ENCODE peak calls at places on chromosomes 16 and 17, in seven cellular contexts. X is endothelial cell of umbilical vein, M is heart left ventricle, U is tibial nerve, J is prostate gland, L is sigmoid colon, I is IMR-90. Q is an unnamed sample. For H3K9me3, the result is how much of the 10 kb centered on the place peaks cover.

GRCh38 chr16:2968738-2969544 is at the start of gene PAQR4:
- DNase-seq in I (peak), U (peak), X (peak), L (peak), M (peak), J (peak), Q (peak)

GRCh38 chr17:20173091-20173490 is 163.9 kb downstream of the SPECC1 start:
- DNase-seq in L (no peak), J (no peak), U (no peak), X (no peak), I (no peak), M (no peak), Q (no peak)

GRCh38 chr16:76653390-76654026 is 376.3 kb downstream of the CNTNAP4 start:
- DNase-seq in U (no peak), X (peak), I (peak), J (no peak), L (no peak), M (no peak), Q (no peak)

GRCh38 chr17:1147664-1148063 is 32.1 kb downstream of the ABR start:
- DNase-seq in U (no peak), M (no peak), L (no peak), X (peak), J (peak), I (peak), Q (no peak)

GRCh38 chr17:64938925-64939474 is 19.7 kb upstream of the LRRC37A3 start:
- DNase-seq in I (peak), M (peak), L (no peak), U (no peak), X (peak), J (no peak), Q (no peak)

GRCh38 chr16:82070656-82071369 is 35.8 kb downstream of the HSD17B2 start:
- DNase-seq in L (no peak), U (no peak), X (no peak), I (peak), M (no peak), J (no peak), Q (no peak)

GRCh38 chr16:3193221-3194212 is 5.5 kb downstream of the OR1F1 start:
- DNase-seq in I (no peak), X (no peak), M (no peak), J (no peak), L (no peak), U (no peak), Q (no peak)

GRCh38 chr17:43732961-43733360 is 25.6 kb downstream of the SOST start:
- DNase-seq in M (no peak), U (no peak), X (no peak), J (no peak), L (no peak), I (peak), Q (no peak)

GRCh38 chr17:64174686-64175456 is 44.9 kb upstream of the ERN1 start:
- DNase-seq in M (no peak), X (peak), J (no peak), I (peak), L (no peak), U (no peak), Q (no peak)

GRCh38 chr16:21339927-21340326 is 61.8 kb upstream of the CRYM start:
- DNase-seq in X (no peak), U (no peak), I (no peak), J (no peak), L (no peak), M (no peak), Q (no peak)

GRCh38 chr17:42518755-42519545 is 17.1 kb upstream of the NAGLU start:
- DNase-seq in L (peak), I (no peak), J (no peak), U (no peak), M (no peak), X (peak), Q (no peak)

GRCh38 chr17:79809530-79810137 is 12.8 kb upstream of the CBX8 start:
- DNase-seq in J (no peak), U (no peak), L (peak), I (no peak), M (no peak), X (no peak), Q (no peak)

GRCh38 chr16:49767414-49767813 is 88.5 kb downstream of the ZNF423 start:
- DNase-seq in I (no peak), X (no peak), U (no peak), M (no peak), J (no peak), L (no peak), Q (no peak)

GRCh38 chr17:1362964-1363363 is 37.1 kb downstream of the YWHAE start:
- DNase-seq in J (no peak), L (no peak), X (no peak), U (peak), I (no peak), M (no peak), Q (no peak)

GRCh38 chr16:57694556-57695377 is at the start of gene DRC7:
- DNase-seq in U (no peak), X (peak), I (peak), J (no peak), L (no peak), M (no peak), Q (no peak)

GRCh38 chr16:85629326-85629725 is 16.2 kb downstream of the GSE1 start:
- DNase-seq in M (no peak), I (no peak), X (no peak), J (no peak), U (no peak), L (no peak), Q (no peak)

GRCh38 chr17:76554131-76554530 is 14.3 kb downstream of the PRCD start:
- DNase-seq in X (no peak), L (no peak), U (no peak), I (no peak), M (no peak), J (no peak), Q (no peak)

GRCh38 chr16:69123894-69124293 is 8.5 kb downstream of the CHTF8 start:
- DNase-seq in L (no peak), J (no peak), M (no peak), I (peak), U (no peak), X (peak), Q (no peak)

GRCh38 chr16:84421938-84422220 is 53.5 kb downstream of the ATP2C2 start:
- DNase-seq in U (no peak), X (no peak), I (no peak), J (no peak), L (no peak), M (no peak), Q (no peak)

GRCh38 chr16:31807086-31807485 is 66.5 kb upstream of the ZNF267 start:
- DNase-seq in U (no peak), J (no peak), I (no peak), L (no peak), M (no peak), X (no peak), Q (no peak)

GRCh38 chr16:22007159-22007508 is 777 bp upstream of the MOSMO start:
- DNase-seq in J (no peak), M (no peak), L (no peak), X (no peak), I (no peak), U (no peak), Q (no peak)

GRCh38 chr17:36777118-36777517 is 160.2 kb upstream of the LHX1 start:
- DNase-seq in X (no peak), M (no peak), J (no peak), U (no peak), L (no peak), I (peak), Q (no peak)

GRCh38 chr17:78693346-78694083 is 88.6 kb downstream of the CYTH1 start:
- DNase-seq in J (no peak), M (no peak), X (no peak), U (no peak), L (no peak), I (no peak), Q (no peak)

GRCh38 chr16:4673387-4674046 is 19.8 kb upstream of the NUDT16L1 start:
- DNase-seq in J (no peak), U (no peak), L (no peak), I (no peak), X (no peak), M (peak), Q (no peak)
- TF ChIP-seq POLR2A in J (no peak), U (no peak), L (no peak), I (no peak), X (no peak), M (no peak), Q (no peak)

GRCh38 chr16:35745191-35745590 is 2285.8 kb downstream of the TP53TG3F start:
- DNase-seq in L (no peak), U (no peak), X (no peak), I (no peak), M (no peak), J (no peak), Q (no peak)

GRCh38 chr16:35745821-35746248 is 2286.4 kb downstream of the TP53TG3F start:
- DNase-seq in J (no peak), X (no peak), U (no peak), I (no peak), M (no peak), L (no peak), Q (no peak)

GRCh38 chr16:35747658-35748455 is 2288.4 kb downstream of the TP53TG3F start:
- DNase-seq in X (no peak), I (no peak), M (no peak), L (no peak), U (no peak), J (no peak), Q (no peak)

GRCh38 chr16:35746963-35747657 is 2287.7 kb downstream of the TP53TG3F start:
- DNase-seq in L (no peak), U (no peak), J (no peak), M (no peak), X (no peak), I (no peak), Q (no peak)

GRCh38 chr16:35746281-35746962 is 2287.0 kb downstream of the TP53TG3F start:
- DNase-seq in J (no peak), X (no peak), L (no peak), U (no peak), I (no peak), M (no peak), Q (no peak)
- H3K9me3 ChIP-seq in J (under half), X (under half), L (under half), U (under half), I (under half), M (under half), Q (half or more)

GRCh38 chr17:81922566-81923301 is 4.8 kb upstream of the SIRT7 start:
- DNase-seq in M (no peak), I (no peak), L (no peak), U (no peak), X (no peak), J (no peak), Q (no peak)
- TF ChIP-seq POLR2A in M (no peak), I (no peak), L (no peak), U (no peak), X (no peak), J (no peak), Q (no peak)

GRCh38 chr17:27082023-27082774 is 211.7 kb upstream of the WSB1 start:
- DNase-seq in X (no peak), I (no peak), M (no peak), L (no peak), J (no peak), U (no peak), Q (no peak)
- H3K9me3 ChIP-seq in X (under half), I (under half), M (under half), L (under half), J (under half), U (under half), Q (under half)

GRCh38 chr16:1539720-1540555 is 6.5 kb downstream of the TMEM204 start:
- DNase-seq in J (no peak), I (no peak), X (no peak), L (no peak), M (peak), U (no peak), Q (no peak)

GRCh38 chr16:1537138-1537577 is 3.7 kb downstream of the TMEM204 start:
- DNase-seq in L (no peak), U (no peak), M (peak), J (no peak), I (no peak), X (no peak), Q (no peak)

GRCh38 chr16:1537763-1538289 is 4.4 kb downstream of the TMEM204 start:
- DNase-seq in L (no peak), I (no peak), X (no peak), J (no peak), U (no peak), M (peak), Q (no peak)

GRCh38 chr16:1540556-1540855 is 7.0 kb downstream of the TMEM204 start:
- DNase-seq in X (no peak), J (no peak), M (no peak), L (no peak), U (no peak), I (no peak), Q (no peak)

DNA sequence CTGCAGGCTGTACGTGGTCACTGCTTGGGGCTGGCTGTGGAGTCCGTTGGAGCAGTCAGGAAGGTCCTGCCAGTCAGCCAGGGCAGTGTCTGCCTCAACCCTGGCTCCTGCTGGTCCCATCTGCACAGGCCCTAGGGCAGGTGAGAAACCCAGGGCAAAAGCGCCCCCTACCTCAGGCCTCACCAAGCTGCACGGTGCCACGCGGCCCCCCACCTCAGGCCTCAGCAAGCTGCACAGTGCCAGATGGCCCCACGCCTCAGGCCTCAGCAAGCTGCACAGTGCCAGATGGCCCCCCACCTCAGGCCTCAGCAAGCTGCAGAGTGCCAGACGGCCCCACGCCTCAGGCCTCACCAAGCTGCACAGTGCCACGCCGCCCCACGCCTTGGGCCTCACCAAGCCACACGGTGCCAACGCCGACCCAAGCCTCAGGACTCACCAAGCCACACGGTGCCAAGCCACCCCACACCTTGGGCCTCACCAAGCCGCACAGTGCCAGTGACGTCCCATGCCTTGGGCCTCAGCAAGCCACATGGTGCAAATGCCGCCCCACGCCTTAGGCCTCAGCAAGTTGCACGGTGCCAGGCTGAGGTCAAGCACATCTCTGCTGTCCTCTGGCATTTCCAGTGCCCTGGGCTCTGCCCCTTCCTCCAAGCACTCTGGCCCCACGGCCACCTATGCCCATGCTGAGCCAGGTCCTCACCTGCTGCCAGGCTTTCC is 5.5 kb downstream of the TMEM204 start:
- DNase-seq in M (peak), J (no peak), L (no peak), U (no peak), X (no peak), I (no peak), Q (no peak)
- TF ChIP-seq POLR2A in M (no peak), J (no peak), L (no peak), U (no peak), X (no peak), I (no peak), Q (no peak)

DNA sequence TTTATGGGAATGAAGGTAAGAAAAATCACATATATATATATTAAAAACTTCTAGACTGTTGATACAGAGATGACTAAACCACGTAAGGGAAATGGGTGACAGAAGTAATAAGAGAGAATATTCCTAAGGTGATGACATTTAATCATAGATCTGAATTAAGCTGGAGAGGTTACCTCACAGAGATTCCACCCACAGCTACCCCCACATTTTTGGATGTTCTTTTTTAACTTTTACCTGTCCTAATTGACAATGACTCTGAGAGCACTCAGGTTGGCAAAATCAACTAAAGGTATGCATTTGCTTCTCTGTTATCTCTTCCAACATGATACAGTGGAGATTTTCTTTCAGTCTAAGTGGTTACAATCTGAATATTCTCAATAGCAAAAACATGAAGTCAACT is 1280.6 kb downstream of the CDH11 start:
- DNase-seq in M (no peak), U (no peak), X (no peak), J (no peak), L (no peak), I (no peak), Q (no peak)
- H3K9me3 ChIP-seq in M (under half), U (under half), X (under half), J (under half), L (under half), I (under half), Q (under half)

DNA sequence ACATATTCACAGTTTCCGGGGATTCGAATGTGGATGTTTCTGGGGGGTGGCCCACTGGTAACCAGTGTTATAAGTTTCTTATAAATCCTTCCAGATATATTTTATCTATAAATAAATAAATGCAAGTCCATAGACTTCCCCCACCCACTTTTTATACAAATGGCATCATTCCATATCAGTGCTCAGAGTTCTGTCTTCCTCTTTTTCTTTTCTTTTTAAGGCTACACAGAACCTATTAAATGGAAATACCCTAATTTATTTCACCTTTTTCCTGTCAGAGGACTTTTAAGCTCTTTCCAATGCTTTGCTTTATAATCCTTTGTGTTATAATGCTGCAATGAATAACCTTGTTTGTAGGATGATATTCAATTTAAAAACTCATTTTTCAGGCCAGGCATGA is 3.8 kb downstream of the LGALS9 start:
- DNase-seq in M (no peak), I (no peak), U (no peak), X (no peak), L (no peak), J (no peak), Q (no peak)
- TF ChIP-seq POLR2A in M (no peak), I (no peak), U (no peak), X (no peak), L (no peak), J (no peak), Q (no peak)

GRCh38 chr17:72116692-72117469 is 3.9 kb upstream of the SOX9 start:
- DNase-seq in I (peak), U (no peak), J (no peak), L (no peak), X (no peak), M (no peak), Q (no peak)

GRCh38 chr17:72118588-72119279 is 2.1 kb upstream of the SOX9 start:
- DNase-seq in I (peak), M (no peak), X (peak), J (peak), L (peak), U (no peak), Q (peak)

GRCh38 chr17:72117748-72118587 is 2.9 kb upstream of the SOX9 start:
- DNase-seq in L (no peak), M (no peak), X (no peak), J (no peak), I (no peak), U (no peak), Q (no peak)

GRCh38 chr17:72115789-72116520 is 4.9 kb upstream of the SOX9 start:
- DNase-seq in I (no peak), L (no peak), X (no peak), J (no peak), U (no peak), M (no peak), Q (no peak)

GRCh38 chr17:72117470-72117747 is 3.4 kb upstream of the SOX9 start:
- DNase-seq in I (no peak), X (no peak), U (no peak), L (no peak), M (no peak), J (no peak), Q (no peak)
- H3K9me3 ChIP-seq in I (under half), X (under half), U (under half), L (under half), M (under half), J (under half), Q (under half)